ENCODE peak calls at places on chromosome 3, in nine cellular contexts. One of them, this sample, is unnamed.

GRCh38 chr3:156291269-156292123 is 171.1 kb downstream of the KCNAB1 start:
- DNase-seq in NCI-H1694: peak
- DNase-seq in ELF-1: peak
- DNase-seq in anterior cingulate cortex: peak
- DNase-seq in NCI-H345: peak
- DNase-seq in T1000: no peak
- DNase-seq in kidney tubule cell: peak
- DNase-seq in CD4-positive, CD25-positive, alpha-beta regulatory T cell: peak
- DNase-seq in AG08395: peak
- DNase-seq in this sample: no peak

GRCh38 chr3:115651089-115651488 is 27.8 kb downstream of the GAP43 start:
- DNase-seq in ELF-1: no peak
- DNase-seq in T1000: no peak
- DNase-seq in kidney tubule cell: no peak
- DNase-seq in AG08395: no peak
- DNase-seq in NCI-H345: no peak
- DNase-seq in anterior cingulate cortex: no peak
- DNase-seq in CD4-positive, CD25-positive, alpha-beta regulatory T cell: no peak
- DNase-seq in NCI-H1694: no peak
- DNase-seq in this sample: no peak

GRCh38 chr3:16319307-16319706 is 54.3 kb downstream of the OXNAD1 start:
- DNase-seq in ELF-1: peak
- DNase-seq in T1000: no peak
- DNase-seq in AG08395: no peak
- DNase-seq in CD4-positive, CD25-positive, alpha-beta regulatory T cell: peak
- DNase-seq in kidney tubule cell: no peak
- DNase-seq in anterior cingulate cortex: no peak
- DNase-seq in NCI-H345: no peak
- DNase-seq in NCI-H1694: no peak
- DNase-seq in this sample: peak

GRCh38 chr3:15512173-15512572 is 9.3 kb downstream of the COLQ start:
- DNase-seq in ELF-1: no peak
- DNase-seq in anterior cingulate cortex: peak
- DNase-seq in T1000: no peak
- DNase-seq in kidney tubule cell: no peak
- DNase-seq in NCI-H345: peak
- DNase-seq in CD4-positive, CD25-positive, alpha-beta regulatory T cell: no peak
- DNase-seq in AG08395: peak
- DNase-seq in NCI-H1694: peak
- DNase-seq in this sample: no peak

GRCh38 chr3:15634671-15635661 is 33.4 kb downstream of the BTD start:
- DNase-seq in AG08395: peak
- DNase-seq in CD4-positive, CD25-positive, alpha-beta regulatory T cell: no peak
- DNase-seq in T1000: no peak
- DNase-seq in NCI-H1694: no peak
- DNase-seq in NCI-H345: no peak
- DNase-seq in anterior cingulate cortex: no peak
- DNase-seq in kidney tubule cell: peak
- DNase-seq in ELF-1: no peak
- DNase-seq in this sample: no peak

GRCh38 chr3:171936231-171936841 is 93.2 kb downstream of the TMEM212 start:
- DNase-seq in ELF-1: no peak
- DNase-seq in NCI-H345: no peak
- DNase-seq in anterior cingulate cortex: no peak
- DNase-seq in AG08395: peak
- DNase-seq in NCI-H1694: no peak
- DNase-seq in kidney tubule cell: peak
- DNase-seq in T1000: no peak
- DNase-seq in CD4-positive, CD25-positive, alpha-beta regulatory T cell: no peak
- DNase-seq in this sample: no peak

GRCh38 chr3:195001961-195002861 is 268.7 kb downstream of the XXYLT1 start:
- DNase-seq in CD4-positive, CD25-positive, alpha-beta regulatory T cell: peak
- DNase-seq in T1000: no peak
- DNase-seq in kidney tubule cell: peak
- DNase-seq in NCI-H345: peak
- DNase-seq in ELF-1: peak
- DNase-seq in NCI-H1694: peak
- DNase-seq in anterior cingulate cortex: no peak
- DNase-seq in AG08395: peak
- DNase-seq in this sample: no peak

GRCh38 chr3:157176108-157176507 is 16.2 kb upstream of the CCNL1 start:
- DNase-seq in NCI-H345: no peak
- DNase-seq in kidney tubule cell: peak
- DNase-seq in ELF-1: no peak
- DNase-seq in T1000: no peak
- DNase-seq in anterior cingulate cortex: no peak
- DNase-seq in AG08395: no peak
- DNase-seq in CD4-positive, CD25-positive, alpha-beta regulatory T cell: no peak
- DNase-seq in NCI-H1694: no peak
- DNase-seq in this sample: no peak

GRCh38 chr3:170809975-170810357 is 60.0 kb downstream of the RPL22L1 start:
- DNase-seq in NCI-H345: no peak
- DNase-seq in CD4-positive, CD25-positive, alpha-beta regulatory T cell: no peak
- DNase-seq in T1000: no peak
- DNase-seq in NCI-H1694: no peak
- DNase-seq in AG08395: peak
- DNase-seq in kidney tubule cell: peak
- DNase-seq in ELF-1: no peak
- DNase-seq in anterior cingulate cortex: no peak
- DNase-seq in this sample: no peak

GRCh38 chr3:109018828-109019227 is 65.1 kb upstream of the GUCA1C start:
- DNase-seq in AG08395: no peak
- DNase-seq in T1000: no peak
- DNase-seq in NCI-H1694: no peak
- DNase-seq in NCI-H345: no peak
- DNase-seq in ELF-1: peak
- DNase-seq in kidney tubule cell: no peak
- DNase-seq in CD4-positive, CD25-positive, alpha-beta regulatory T cell: no peak
- DNase-seq in anterior cingulate cortex: no peak
- DNase-seq in this sample: no peak

GRCh38 chr3:43522702-43523362 is 99.0 kb downstream of the ANO10 start:
- DNase-seq in CD4-positive, CD25-positive, alpha-beta regulatory T cell: no peak
- DNase-seq in kidney tubule cell: peak
- DNase-seq in NCI-H1694: no peak
- DNase-seq in T1000: no peak
- DNase-seq in anterior cingulate cortex: no peak
- DNase-seq in NCI-H345: no peak
- DNase-seq in AG08395: no peak
- DNase-seq in ELF-1: no peak
- DNase-seq in this sample: no peak

GRCh38 chr3:84077479-84077878 is 881.3 kb upstream of the CADM2 start:
- DNase-seq in T1000: no peak
- DNase-seq in kidney tubule cell: peak
- DNase-seq in NCI-H1694: no peak
- DNase-seq in ELF-1: no peak
- DNase-seq in AG08395: no peak
- DNase-seq in CD4-positive, CD25-positive, alpha-beta regulatory T cell: no peak
- DNase-seq in NCI-H345: no peak
- DNase-seq in anterior cingulate cortex: no peak
- DNase-seq in this sample: no peak

GRCh38 chr3:190016966-190017365 is 103.7 kb downstream of the P3H2 start:
- DNase-seq in NCI-H345: no peak
- DNase-seq in NCI-H1694: no peak
- DNase-seq in T1000: no peak
- DNase-seq in AG08395: no peak
- DNase-seq in kidney tubule cell: no peak
- DNase-seq in anterior cingulate cortex: no peak
- DNase-seq in CD4-positive, CD25-positive, alpha-beta regulatory T cell: no peak
- DNase-seq in ELF-1: no peak
- DNase-seq in this sample: no peak

GRCh38 chr3:39378092-39378491 is 5.1 kb upstream of the SLC25A38 start:
- DNase-seq in NCI-H1694: no peak
- DNase-seq in AG08395: no peak
- DNase-seq in kidney tubule cell: peak
- DNase-seq in ELF-1: peak
- DNase-seq in CD4-positive, CD25-positive, alpha-beta regulatory T cell: peak
- DNase-seq in T1000: no peak
- DNase-seq in NCI-H345: no peak
- DNase-seq in anterior cingulate cortex: no peak
- DNase-seq in this sample: peak

GRCh38 chr3:171862993-171863521 is 19.9 kb downstream of the TMEM212 start:
- DNase-seq in anterior cingulate cortex: no peak
- DNase-seq in ELF-1: peak
- DNase-seq in kidney tubule cell: no peak
- DNase-seq in AG08395: peak
- DNase-seq in T1000: no peak
- DNase-seq in NCI-H1694: no peak
- DNase-seq in NCI-H345: no peak
- DNase-seq in CD4-positive, CD25-positive, alpha-beta regulatory T cell: peak
- DNase-seq in this sample: no peak

GRCh38 chr3:10417849-10418248 is 87.5 kb downstream of the ATP2B2 start:
- DNase-seq in anterior cingulate cortex: no peak
- DNase-seq in T1000: no peak
- DNase-seq in CD4-positive, CD25-positive, alpha-beta regulatory T cell: peak
- DNase-seq in NCI-H1694: no peak
- DNase-seq in kidney tubule cell: peak
- DNase-seq in NCI-H345: no peak
- DNase-seq in ELF-1: no peak
- DNase-seq in AG08395: peak
- DNase-seq in this sample: no peak

GRCh38 chr3:125602752-125603649 is 7.7 kb upstream of the OSBPL11 start:
- DNase-seq in ELF-1: no peak
- DNase-seq in anterior cingulate cortex: no peak
- DNase-seq in T1000: no peak
- DNase-seq in CD4-positive, CD25-positive, alpha-beta regulatory T cell: no peak
- DNase-seq in NCI-H345: no peak
- DNase-seq in AG08395: peak
- DNase-seq in NCI-H1694: no peak
- DNase-seq in kidney tubule cell: peak
- DNase-seq in this sample: no peak

GRCh38 chr3:42214064-42214463 is 51.9 kb downstream of the CCK start:
- DNase-seq in T1000: no peak
- DNase-seq in ELF-1: no peak
- DNase-seq in NCI-H1694: no peak
- DNase-seq in CD4-positive, CD25-positive, alpha-beta regulatory T cell: peak
- DNase-seq in kidney tubule cell: no peak
- DNase-seq in AG08395: no peak
- DNase-seq in anterior cingulate cortex: no peak
- DNase-seq in NCI-H345: peak
- DNase-seq in this sample: no peak

GRCh38 chr3:12948891-12949711 is 107.7 kb upstream of the RPL32 start:
- DNase-seq in CD4-positive, CD25-positive, alpha-beta regulatory T cell: peak
- DNase-seq in T1000: no peak
- DNase-seq in kidney tubule cell: peak
- DNase-seq in AG08395: peak
- DNase-seq in anterior cingulate cortex: no peak
- DNase-seq in ELF-1: no peak
- DNase-seq in NCI-H345: no peak
- DNase-seq in NCI-H1694: no peak
- DNase-seq in this sample: no peak

GRCh38 chr3:147414369-147415135 is 5.4 kb downstream of the ZIC1 start:
- DNase-seq in T1000: no peak
- DNase-seq in AG08395: no peak
- DNase-seq in anterior cingulate cortex: no peak
- DNase-seq in NCI-H345: no peak
- DNase-seq in kidney tubule cell: no peak
- DNase-seq in ELF-1: no peak
- DNase-seq in NCI-H1694: no peak
- DNase-seq in CD4-positive, CD25-positive, alpha-beta regulatory T cell: no peak
- DNase-seq in this sample: no peak

GRCh38 chr3:27900316-27900715 is 178.2 kb upstream of the EOMES start:
- DNase-seq in NCI-H1694: no peak
- DNase-seq in NCI-H345: no peak
- DNase-seq in CD4-positive, CD25-positive, alpha-beta regulatory T cell: no peak
- DNase-seq in anterior cingulate cortex: no peak
- DNase-seq in ELF-1: no peak
- DNase-seq in kidney tubule cell: no peak
- DNase-seq in AG08395: no peak
- DNase-seq in T1000: no peak
- DNase-seq in this sample: no peak

GRCh38 chr3:60333710-60334109 is 917.5 kb downstream of the FHIT start:
- DNase-seq in NCI-H1694: no peak
- DNase-seq in kidney tubule cell: no peak
- DNase-seq in T1000: no peak
- DNase-seq in ELF-1: no peak
- DNase-seq in NCI-H345: no peak
- DNase-seq in CD4-positive, CD25-positive, alpha-beta regulatory T cell: peak
- DNase-seq in anterior cingulate cortex: no peak
- DNase-seq in AG08395: no peak
- DNase-seq in this sample: no peak

GRCh38 chr3:57257678-57258077 is 30.1 kb downstream of the APPL1 start:
- DNase-seq in anterior cingulate cortex: no peak
- DNase-seq in NCI-H1694: no peak
- DNase-seq in ELF-1: no peak
- DNase-seq in T1000: no peak
- DNase-seq in AG08395: no peak
- DNase-seq in NCI-H345: no peak
- DNase-seq in kidney tubule cell: no peak
- DNase-seq in CD4-positive, CD25-positive, alpha-beta regulatory T cell: no peak
- DNase-seq in this sample: no peak

GRCh38 chr3:119831941-119832371 is 50.1 kb downstream of the NR1I2 start:
- DNase-seq in anterior cingulate cortex: no peak
- DNase-seq in CD4-positive, CD25-positive, alpha-beta regulatory T cell: no peak
- DNase-seq in AG08395: peak
- DNase-seq in kidney tubule cell: peak
- DNase-seq in NCI-H1694: no peak
- DNase-seq in ELF-1: peak
- DNase-seq in T1000: no peak
- DNase-seq in NCI-H345: no peak
- DNase-seq in this sample: no peak

GRCh38 chr3:131645638-131646037 is 142.9 kb upstream of the MRPL3 start:
- DNase-seq in AG08395: no peak
- DNase-seq in CD4-positive, CD25-positive, alpha-beta regulatory T cell: no peak
- DNase-seq in kidney tubule cell: no peak
- DNase-seq in anterior cingulate cortex: no peak
- DNase-seq in ELF-1: no peak
- DNase-seq in T1000: no peak
- DNase-seq in NCI-H345: no peak
- DNase-seq in NCI-H1694: no peak
- DNase-seq in this sample: no peak

GRCh38 chr3:32109256-32109655 is 2.8 kb downstream of the GPD1L start:
- DNase-seq in ELF-1: no peak
- DNase-seq in kidney tubule cell: peak
- DNase-seq in NCI-H345: peak
- DNase-seq in CD4-positive, CD25-positive, alpha-beta regulatory T cell: no peak
- DNase-seq in T1000: no peak
- DNase-seq in NCI-H1694: no peak
- DNase-seq in AG08395: no peak
- DNase-seq in anterior cingulate cortex: peak
- DNase-seq in this sample: no peak

GRCh38 chr3:114179575-114179974 is 723 bp upstream of the DRD3 start:
- DNase-seq in anterior cingulate cortex: no peak
- DNase-seq in T1000: no peak
- DNase-seq in NCI-H345: peak
- DNase-seq in ELF-1: no peak
- DNase-seq in AG08395: peak
- DNase-seq in CD4-positive, CD25-positive, alpha-beta regulatory T cell: peak
- DNase-seq in kidney tubule cell: peak
- DNase-seq in NCI-H1694: peak
- DNase-seq in this sample: peak